ENCODE peak calls at places on chromosomes 4 and X, in six cellular contexts. G is A549, S is transverse colon, U is NB4, D is uterus, I is tibial nerve. W is an unnamed sample.

GRCh38 chr4:75180790-75181776 is 248.2 kb downstream of the PARM1 start:
- DNase-seq in G (no peak), S (peak; percentile 62), U (peak; percentile 74), D (no peak), I (no peak), W (no peak)

GRCh38 chr4:107265859-107266258 is 229.7 kb upstream of the DKK2 start:
- DNase-seq in G (no peak), S (no peak), U (no peak), D (no peak), I (no peak), W (no peak)

GRCh38 chr4:6367313-6367945 is 97.8 kb downstream of the WFS1 start:
- DNase-seq in G (no peak), S (no peak), U (no peak), D (no peak), I (no peak), W (no peak)

GRCh38 chr4:866761-867390 is 40.9 kb upstream of the CPLX1 start:
- DNase-seq in G (no peak), S (no peak), U (no peak), D (no peak), I (no peak), W (no peak)

GRCh38 chr4:23966720-23967119 is 76.9 kb upstream of the PPARGC1A start:
- DNase-seq in G (no peak), S (no peak), U (peak; percentile 50), D (no peak), I (no peak), W (no peak)

GRCh38 chr4:46945062-46945461 is 36.0 kb upstream of the COX7B2 start:
- DNase-seq in G (no peak), S (no peak), U (no peak), D (no peak), I (no peak), W (no peak)

GRCh38 chr4:99844048-99844447 is 27.4 kb downstream of the DAPP1 start:
- DNase-seq in G (no peak), S (no peak), U (no peak), D (no peak), I (no peak), W (no peak)

GRCh38 chr4:83083925-83084475 is 30.5 kb downstream of the PLAC8 start:
- DNase-seq in G (no peak), S (peak; percentile 32), U (peak; percentile 43), D (no peak), I (no peak), W (peak; percentile 13)

GRCh38 chr4:132865922-132866321 is 283.2 kb upstream of the PCDH10 start:
- DNase-seq in G (no peak), S (no peak), U (no peak), D (no peak), I (no peak), W (no peak)

GRCh38 chrX:111869639-111870034 is 6.3 kb upstream of the TRPC5OS start:
- DNase-seq in G (peak; percentile 5), S (peak; percentile 7), U (peak; percentile 40), D (no peak), I (no peak), W (peak; percentile 31)

GRCh38 chrX:111411591-111412371 is at the start of gene DCX:
- DNase-seq in G (no peak), S (no peak), U (no peak), D (no peak), I (no peak), W (no peak)

GRCh38 chrX:69014200-69014599 is 151.1 kb downstream of the PJA1 start:
- DNase-seq in G (no peak), S (no peak), U (no peak), D (no peak), I (no peak), W (peak; percentile 0)

GRCh38 chr4:184460495-184461285 is 13.7 kb downstream of the IRF2 start:
- DNase-seq in G (no peak), S (no peak), U (peak; percentile 38), D (no peak), I (no peak), W (peak; percentile 10)

GRCh38 chrX:35800479-35800878 is 2.3 kb downstream of the MAGEB16 start:
- DNase-seq in G (no peak), S (no peak), U (no peak), D (no peak), I (no peak), W (no peak)

DNA sequence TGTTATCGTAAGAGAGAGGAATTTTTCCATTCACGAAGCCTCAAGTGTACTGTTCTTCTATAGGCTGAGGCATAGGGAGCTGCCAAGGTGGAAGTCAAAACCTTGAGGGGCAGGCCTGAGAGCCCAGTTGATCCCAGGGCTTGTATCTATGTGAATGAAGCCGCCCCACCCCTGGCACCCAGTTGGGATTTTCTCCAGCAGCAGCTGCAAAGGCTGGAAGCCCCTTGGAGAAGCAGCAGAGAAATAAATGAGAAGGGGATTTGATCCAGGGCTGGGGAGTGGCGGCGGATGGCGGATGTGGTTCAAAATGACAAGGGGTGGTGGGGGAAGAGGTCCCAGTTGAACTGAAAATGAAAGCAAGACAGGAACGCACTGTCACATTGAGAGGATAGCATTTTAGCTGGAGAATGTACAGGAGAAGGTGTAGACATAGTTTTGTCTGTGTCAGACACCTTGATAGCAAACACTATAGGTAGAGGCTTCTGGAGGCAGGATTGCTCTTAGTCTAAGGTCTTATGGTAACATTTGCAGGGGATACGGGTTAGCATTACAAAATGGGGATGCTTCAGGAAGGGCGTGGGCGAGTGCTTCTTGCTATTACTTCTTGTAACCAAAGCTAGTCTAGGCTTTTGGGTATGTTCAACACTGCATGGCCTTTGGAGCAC is 32.6 kb downstream of the DOCK11 start:
- DNase-seq in G (no peak), S (peak; percentile 21), U (peak; percentile 40), D (no peak), I (no peak), W (no peak)
- TF ChIP-seq POLR2A in G (no peak), S (no peak), U (no peak), D (no peak), I (no peak), W (no peak)

DNA sequence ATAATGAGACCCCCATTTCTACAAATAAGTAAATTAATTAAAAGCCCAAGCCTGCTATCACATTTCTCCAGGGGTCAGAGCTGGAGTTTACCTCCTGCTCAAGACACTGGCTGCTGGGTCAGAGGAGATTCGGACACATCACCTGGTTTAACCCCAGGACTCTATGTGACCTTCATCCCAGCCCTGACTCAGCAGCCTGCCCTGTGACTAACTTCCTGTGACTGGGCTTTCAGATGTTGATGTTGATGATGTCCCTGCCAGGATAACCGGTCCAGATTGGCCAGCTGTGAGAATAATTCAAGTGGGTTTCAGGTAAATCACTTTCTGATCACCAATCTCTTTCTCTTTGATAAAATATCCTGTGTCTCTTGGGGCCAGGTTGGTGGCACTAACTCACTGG is 102.4 kb upstream of the MAML3 start:
- DNase-seq in G (peak; percentile 44), S (peak; percentile 21), U (no peak), D (no peak), I (no peak), W (peak; percentile 13)
- TF ChIP-seq POLR2A in G (no peak), S (no peak), U (no peak), D (no peak), I (no peak), W (no peak)

DNA sequence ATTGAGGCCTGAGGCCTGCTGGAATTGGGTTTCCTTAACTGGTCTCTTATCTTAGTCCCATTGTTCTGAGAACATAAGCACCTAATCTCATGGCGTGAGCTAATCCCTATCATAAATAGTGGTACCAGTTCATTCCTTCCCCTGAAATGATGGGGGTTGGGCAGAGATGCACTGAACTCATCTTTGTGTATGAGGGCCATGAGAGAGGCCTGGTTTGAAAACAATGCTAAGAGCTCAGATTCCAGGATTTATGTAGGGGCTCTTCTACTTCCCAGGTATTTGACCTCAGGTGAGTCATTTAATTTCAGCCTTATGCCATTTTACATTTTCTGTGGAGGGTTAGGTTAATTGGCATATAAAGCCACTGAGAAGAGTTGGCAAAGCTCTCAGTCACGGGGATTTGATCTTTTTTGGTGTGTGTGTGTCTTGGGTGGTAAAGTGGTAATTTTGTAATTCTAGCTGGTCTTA is 4.4 kb downstream of the RBM3 start:
- DNase-seq in G (no peak), S (no peak), U (no peak), D (no peak), I (no peak), W (no peak)
- TF ChIP-seq POLR2A in G (no peak), S (no peak), U (peak; percentile 17), D (no peak), I (no peak), W (no peak)

DNA sequence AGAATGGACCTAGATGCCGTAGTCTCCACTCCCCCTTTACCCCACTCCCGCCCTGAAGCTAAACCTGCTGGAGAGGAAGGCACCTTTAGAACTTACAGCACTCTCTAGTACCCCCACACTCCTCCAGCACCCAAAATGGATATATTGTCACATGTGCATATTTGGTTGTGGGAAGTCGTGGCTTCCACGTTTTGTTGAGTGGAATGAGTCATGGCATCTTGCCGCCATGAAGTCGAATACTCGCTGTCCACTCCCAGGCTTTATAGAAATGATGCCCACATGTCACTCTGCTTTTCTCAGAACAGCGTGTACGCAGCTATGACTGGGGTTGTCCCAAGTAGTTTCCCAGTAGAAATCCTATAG is 545 bp downstream of the ABCE1 start:
- DNase-seq in G (peak; percentile 30), S (peak; percentile 16), U (peak; percentile 71), D (no peak), I (no peak), W (peak; percentile 82)
- TF ChIP-seq POLR2A in G (no peak), S (no peak), U (no peak), D (no peak), I (no peak), W (no peak)

GRCh38 chrX:120244735-120245498 is 5.7 kb upstream of the ZBTB33 start:
- DNase-seq in G (peak; percentile 63), S (peak; percentile 79), U (peak; percentile 80), D (peak; percentile 78), I (peak; percentile 65), W (peak; percentile 90)

GRCh38 chrX:120251471-120252011 is 929 bp downstream of the ZBTB33 start:
- DNase-seq in G (peak; percentile 31), S (peak; percentile 33), U (peak; percentile 67), D (peak; percentile 21), I (no peak), W (peak; percentile 76)

GRCh38 chrX:120253784-120254183 is 3.2 kb downstream of the ZBTB33 start:
- DNase-seq in G (no peak), S (no peak), U (no peak), D (no peak), I (no peak), W (no peak)

DNA sequence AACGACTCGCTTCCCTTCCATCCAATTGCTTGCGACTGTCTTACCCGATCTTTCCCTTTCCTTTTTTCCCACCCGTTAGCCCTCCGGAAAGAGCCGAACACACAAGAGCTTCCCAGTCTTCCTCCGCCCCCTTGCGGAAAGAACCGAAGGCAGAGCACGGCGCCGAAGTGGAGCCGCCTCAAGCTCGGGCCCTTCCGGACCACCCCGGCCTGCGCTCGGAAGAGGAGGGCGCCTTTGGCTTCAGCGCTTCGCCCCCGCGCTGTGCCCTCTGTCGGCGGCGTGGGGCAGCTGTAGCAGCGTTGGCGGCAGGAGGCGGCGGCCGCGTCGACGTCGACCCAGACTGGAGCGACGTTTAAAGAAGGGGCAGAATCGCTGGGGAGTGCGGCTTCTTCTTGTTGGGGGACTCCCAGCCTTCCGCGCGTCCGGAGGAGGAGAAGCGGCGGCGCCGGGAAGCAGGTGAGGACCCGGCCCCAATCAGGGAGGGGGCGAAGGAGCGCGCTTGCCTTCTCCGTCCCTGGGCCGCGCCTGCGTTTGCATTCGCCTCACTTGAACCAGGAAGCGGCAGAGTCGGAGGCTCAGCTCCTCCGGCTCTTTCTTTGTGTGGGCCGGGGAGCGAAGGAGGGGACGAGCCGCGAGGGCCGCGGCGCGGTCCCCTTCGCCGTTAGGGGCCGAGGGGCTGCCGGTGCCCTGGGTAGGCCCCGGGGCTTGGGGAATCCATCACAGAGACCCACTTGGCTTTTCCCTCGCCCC is at the start of gene ZBTB33:
- DNase-seq in G (peak; percentile 77), S (peak; percentile 91), U (peak; percentile 96), D (peak; percentile 91), I (peak; percentile 71), W (peak; percentile 94)
- TF ChIP-seq POLR2A in G (peak; percentile 62), S (peak; percentile 88), U (no peak), D (peak; percentile 2), I (no peak), W (peak; percentile 64)